ENCODE peak calls at places on chromosomes 11 and 22, in eight cellular contexts. A, G, D, X, T, Z, K and L are unnamed samples.
A peak's percentile ranks its signal among the peaks of the same experiment; 100 is the strongest.

GRCh38 chr11:18769802-18770456 is 21.7 kb downstream of the PTPN5 start:
- DNase-seq in A (no peak), Z (no peak), T (no peak), D (no peak), G (no peak), X (no peak), K (no peak), L (no peak)

GRCh38 chr11:114164546-114164945 is 105.0 kb downstream of the ZBTB16 start:
- DNase-seq in T (no peak), G (no peak), A (no peak), X (no peak), Z (no peak), D (no peak), K (no peak), L (no peak)

GRCh38 chr11:8351223-8351622 is 87.5 kb upstream of the LMO1 start:
- DNase-seq in G (no peak), T (no peak), D (no peak), Z (no peak), K (no peak), X (no peak), A (no peak), L (no peak)

GRCh38 chr11:104254347-104254746 is 90.4 kb upstream of the PDGFD start:
- DNase-seq in G (no peak), D (peak; percentile 7), K (no peak), A (no peak), T (no peak), X (no peak), Z (no peak), L (peak; percentile 7)

GRCh38 chr22:29136715-29137700 is 64.2 kb downstream of the KREMEN1 start:
- DNase-seq in Z (no peak), G (no peak), D (no peak), T (no peak), X (no peak), K (peak; percentile 85), A (no peak), L (no peak)

GRCh38 chr11:75031771-75032549 is 43.2 kb downstream of the NEU3 start:
- DNase-seq in Z (peak; percentile 29), K (peak; percentile 87), T (peak; percentile 49), D (peak; percentile 32), G (peak; percentile 73), A (peak; percentile 29), X (peak; percentile 25), L (peak; percentile 53)

GRCh38 chr11:117625237-117625636 is 171.8 kb downstream of the DSCAML1 start:
- DNase-seq in K (no peak), D (no peak), X (no peak), A (no peak), T (no peak), G (no peak), Z (no peak), L (no peak)

GRCh38 chr22:28025866-28026575 is 107.0 kb upstream of the PITPNB start:
- DNase-seq in X (no peak), T (no peak), G (no peak), D (no peak), K (peak; percentile 65), A (no peak), Z (no peak), L (no peak)

GRCh38 chr11:65204646-65205601 is 23.2 kb downstream of the CAPN1 start:
- DNase-seq in Z (peak; percentile 54), T (no peak), K (peak; percentile 79), G (no peak), A (peak; percentile 29), D (no peak), X (no peak), L (no peak)

GRCh38 chr11:12642040-12642439 is 32.2 kb upstream of the TEAD1 start:
- DNase-seq in T (no peak), K (no peak), X (no peak), A (no peak), D (no peak), G (no peak), Z (no peak), L (no peak)